ENCODE peak calls at places on chromosomes 13 and 19, in five cellular contexts. One of them, this sample, is unnamed.

GRCh38 chr13:106182404-106182803 is 353.1 kb downstream of the EFNB2 start:
- DNase-seq in GM12878: no peak
- DNase-seq in SK-N-SH: no peak
- DNase-seq in K562: no peak
- DNase-seq in IMR-90: peak
- DNase-seq in this sample: no peak

GRCh38 chr19:20247016-20247683 is 80.1 kb downstream of the ZNF486 start:
- DNase-seq in K562: no peak
- DNase-seq in IMR-90: no peak
- DNase-seq in GM12878: no peak
- DNase-seq in SK-N-SH: peak
- DNase-seq in this sample: no peak

GRCh38 chr13:113658836-113659235 is 838 bp upstream of the ATP4B start:
- DNase-seq in SK-N-SH: no peak
- DNase-seq in GM12878: no peak
- DNase-seq in IMR-90: no peak
- DNase-seq in K562: no peak
- DNase-seq in this sample: no peak

GRCh38 chr13:42747399-42747873 is 33.9 kb upstream of the FAM216B start:
- DNase-seq in IMR-90: peak
- DNase-seq in GM12878: no peak
- DNase-seq in SK-N-SH: no peak
- DNase-seq in K562: no peak
- DNase-seq in this sample: peak

GRCh38 chr13:46389985-46390384 is 2.9 kb upstream of the RUBCNL start:
- DNase-seq in K562: no peak
- DNase-seq in SK-N-SH: no peak
- DNase-seq in IMR-90: no peak
- DNase-seq in GM12878: peak
- DNase-seq in this sample: no peak

GRCh38 chr19:4369888-4370260 is 26.5 kb downstream of the MPND start:
- DNase-seq in GM12878: no peak
- DNase-seq in SK-N-SH: no peak
- DNase-seq in IMR-90: peak
- DNase-seq in K562: no peak
- DNase-seq in this sample: no peak

GRCh38 chr13:73698859-73699258 is 435.3 kb downstream of the KLF12 start:
- DNase-seq in SK-N-SH: no peak
- DNase-seq in GM12878: no peak
- DNase-seq in K562: no peak
- DNase-seq in IMR-90: peak
- DNase-seq in this sample: no peak

GRCh38 chr13:30039506-30039905 is 189.1 kb upstream of the UBL3 start:
- DNase-seq in IMR-90: no peak
- DNase-seq in K562: no peak
- DNase-seq in GM12878: no peak
- DNase-seq in SK-N-SH: no peak
- DNase-seq in this sample: no peak

GRCh38 chr19:48926909-48927308 is 6.6 kb upstream of the DHDH start:
- DNase-seq in SK-N-SH: no peak
- DNase-seq in IMR-90: peak
- DNase-seq in K562: peak
- DNase-seq in GM12878: no peak
- DNase-seq in this sample: peak

GRCh38 chr13:38628554-38628953 is 58.3 kb upstream of the FREM2 start:
- DNase-seq in GM12878: no peak
- DNase-seq in K562: no peak
- DNase-seq in IMR-90: no peak
- DNase-seq in SK-N-SH: no peak
- DNase-seq in this sample: no peak

GRCh38 chr13:79393564-79394249 is 12.3 kb downstream of the RBM26 start:
- DNase-seq in K562: no peak
- DNase-seq in IMR-90: no peak
- DNase-seq in GM12878: no peak
- DNase-seq in SK-N-SH: no peak
- DNase-seq in this sample: no peak

GRCh38 chr19:10497371-10497770 is 5.8 kb downstream of the KEAP1 start:
- DNase-seq in IMR-90: no peak
- DNase-seq in SK-N-SH: no peak
- DNase-seq in GM12878: no peak
- DNase-seq in K562: no peak
- DNase-seq in this sample: no peak

GRCh38 chr13:113403255-113404104 is 39.5 kb upstream of the GRTP1 start:
- DNase-seq in K562: no peak
- DNase-seq in IMR-90: no peak
- DNase-seq in SK-N-SH: no peak
- DNase-seq in GM12878: no peak
- DNase-seq in this sample: no peak

GRCh38 chr19:39802958-39803357 is 24.3 kb downstream of the LEUTX start:
- DNase-seq in SK-N-SH: no peak
- DNase-seq in IMR-90: no peak
- DNase-seq in GM12878: no peak
- DNase-seq in K562: no peak
- DNase-seq in this sample: no peak

GRCh38 chr19:39807846-39808364 is 26.1 kb downstream of the DYRK1B start:
- DNase-seq in GM12878: no peak
- DNase-seq in SK-N-SH: no peak
- DNase-seq in K562: no peak
- DNase-seq in IMR-90: no peak
- DNase-seq in this sample: no peak

GRCh38 chr19:39809368-39809767 is 24.6 kb downstream of the DYRK1B start:
- DNase-seq in K562: no peak
- DNase-seq in GM12878: no peak
- DNase-seq in SK-N-SH: no peak
- DNase-seq in IMR-90: no peak
- DNase-seq in this sample: no peak

GRCh38 chr19:39810424-39810823 is 23.5 kb downstream of the DYRK1B start:
- DNase-seq in IMR-90: no peak
- DNase-seq in K562: no peak
- DNase-seq in GM12878: no peak
- DNase-seq in SK-N-SH: no peak
- DNase-seq in this sample: no peak

GRCh38 chr19:39805120-39805519 is 26.5 kb downstream of the LEUTX start:
- DNase-seq in IMR-90: peak
- DNase-seq in K562: no peak
- DNase-seq in GM12878: no peak
- DNase-seq in SK-N-SH: no peak
- DNase-seq in this sample: no peak
- TF ChIP-seq RCOR1 in IMR-90: no peak
- TF ChIP-seq RCOR1 in K562: no peak
- TF ChIP-seq RCOR1 in GM12878: no peak
- TF ChIP-seq RCOR1 in SK-N-SH: no peak
- TF ChIP-seq RCOR1 in this sample: no peak

DNA sequence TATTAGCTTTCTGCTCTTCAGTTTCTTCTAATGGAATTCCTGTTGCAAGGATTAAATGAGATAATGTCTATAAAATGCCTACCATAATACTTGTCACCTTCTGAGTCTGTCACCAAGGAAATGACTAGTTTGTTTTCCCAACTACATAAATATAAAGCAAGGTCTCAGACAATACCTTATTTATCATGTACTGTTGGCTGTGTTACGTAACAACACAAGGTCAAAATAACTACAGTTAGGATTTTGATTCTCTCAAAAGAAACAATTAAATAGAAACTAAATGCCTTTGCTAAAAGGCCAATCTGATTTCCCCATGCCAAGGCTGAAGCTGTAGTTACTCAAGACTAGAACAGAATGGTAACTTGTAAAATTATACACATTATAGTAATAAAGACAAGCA is 134.5 kb downstream of the PCDH9 start:
- DNase-seq in GM12878: no peak
- DNase-seq in SK-N-SH: no peak
- DNase-seq in IMR-90: no peak
- DNase-seq in K562: no peak
- DNase-seq in this sample: peak
- TF ChIP-seq RCOR1 in GM12878: no peak
- TF ChIP-seq RCOR1 in SK-N-SH: no peak
- TF ChIP-seq RCOR1 in IMR-90: no peak
- TF ChIP-seq RCOR1 in K562: no peak
- TF ChIP-seq RCOR1 in this sample: no peak

GRCh38 chr19:5961969-5962945 is 15.7 kb downstream of the RANBP3 start:
- DNase-seq in GM12878: no peak
- DNase-seq in K562: no peak
- DNase-seq in SK-N-SH: no peak
- DNase-seq in IMR-90: peak
- DNase-seq in this sample: no peak
- TF ChIP-seq RCOR1 in GM12878: no peak
- TF ChIP-seq RCOR1 in K562: no peak
- TF ChIP-seq RCOR1 in SK-N-SH: no peak
- TF ChIP-seq RCOR1 in IMR-90: no peak
- TF ChIP-seq RCOR1 in this sample: no peak

GRCh38 chr13:25901460-25902376 is 150.1 kb downstream of the SHISA2 start:
- DNase-seq in GM12878: peak
- DNase-seq in SK-N-SH: peak
- DNase-seq in IMR-90: peak
- DNase-seq in K562: no peak
- DNase-seq in this sample: no peak
- TF ChIP-seq RCOR1 in GM12878: no peak
- TF ChIP-seq RCOR1 in SK-N-SH: no peak
- TF ChIP-seq RCOR1 in IMR-90: no peak
- TF ChIP-seq RCOR1 in K562: no peak
- TF ChIP-seq RCOR1 in this sample: no peak

GRCh38 chr13:66547685-66548084 is 682.5 kb downstream of the PCDH9 start:
- DNase-seq in GM12878: no peak
- DNase-seq in SK-N-SH: no peak
- DNase-seq in IMR-90: no peak
- DNase-seq in K562: no peak
- DNase-seq in this sample: no peak
- TF ChIP-seq RCOR1 in GM12878: no peak
- TF ChIP-seq RCOR1 in SK-N-SH: no peak
- TF ChIP-seq RCOR1 in IMR-90: no peak
- TF ChIP-seq RCOR1 in K562: no peak
- TF ChIP-seq RCOR1 in this sample: no peak

GRCh38 chr19:15315101-15315500 is 17.2 kb downstream of the BRD4 start:
- DNase-seq in IMR-90: no peak
- DNase-seq in SK-N-SH: no peak
- DNase-seq in K562: no peak
- DNase-seq in GM12878: no peak
- DNase-seq in this sample: no peak

GRCh38 chr19:15317392-15318011 is 14.8 kb downstream of the BRD4 start:
- DNase-seq in GM12878: no peak
- DNase-seq in K562: no peak
- DNase-seq in IMR-90: peak
- DNase-seq in SK-N-SH: no peak
- DNase-seq in this sample: no peak

GRCh38 chr19:15320118-15320517 is 12.2 kb downstream of the BRD4 start:
- DNase-seq in IMR-90: peak
- DNase-seq in GM12878: no peak
- DNase-seq in SK-N-SH: no peak
- DNase-seq in K562: no peak
- DNase-seq in this sample: no peak

GRCh38 chr19:15316498-15316897 is 15.8 kb downstream of the BRD4 start:
- DNase-seq in GM12878: peak
- DNase-seq in IMR-90: peak
- DNase-seq in K562: no peak
- DNase-seq in SK-N-SH: no peak
- DNase-seq in this sample: no peak

GRCh38 chr19:15318241-15318691 is 14.1 kb downstream of the BRD4 start:
- DNase-seq in IMR-90: peak
- DNase-seq in GM12878: peak
- DNase-seq in SK-N-SH: no peak
- DNase-seq in K562: no peak
- DNase-seq in this sample: no peak
- TF ChIP-seq RCOR1 in IMR-90: no peak
- TF ChIP-seq RCOR1 in GM12878: no peak
- TF ChIP-seq RCOR1 in SK-N-SH: no peak
- TF ChIP-seq RCOR1 in K562: no peak
- TF ChIP-seq RCOR1 in this sample: no peak

DNA sequence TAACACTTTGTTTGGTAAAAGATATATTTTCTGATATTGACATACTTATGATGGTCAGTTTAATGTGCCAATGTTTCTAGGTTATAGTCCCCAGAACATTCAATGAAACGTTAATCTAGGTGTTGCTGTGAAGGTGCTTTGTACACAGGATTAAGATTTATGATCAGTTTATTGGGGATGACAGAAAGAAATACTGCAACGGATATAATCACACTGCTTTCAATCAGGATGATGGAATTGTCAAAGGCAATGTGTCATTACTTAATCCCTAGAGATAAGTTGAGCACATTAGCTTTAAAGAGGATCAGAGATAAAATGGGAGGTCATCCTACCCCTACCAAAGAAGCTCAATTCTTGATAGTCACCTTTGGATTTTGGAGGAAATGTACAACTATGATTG is 12.4 kb upstream of the SIGLEC12 start:
- DNase-seq in GM12878: no peak
- DNase-seq in SK-N-SH: no peak
- DNase-seq in IMR-90: no peak
- DNase-seq in K562: no peak
- DNase-seq in this sample: no peak
- TF ChIP-seq RCOR1 in GM12878: no peak
- TF ChIP-seq RCOR1 in SK-N-SH: no peak
- TF ChIP-seq RCOR1 in IMR-90: no peak
- TF ChIP-seq RCOR1 in K562: no peak
- TF ChIP-seq RCOR1 in this sample: no peak

GRCh38 chr19:35349614-35350521 is 2.2 kb downstream of the FFAR1 start:
- DNase-seq in IMR-90: no peak
- DNase-seq in SK-N-SH: no peak
- DNase-seq in GM12878: no peak
- DNase-seq in K562: no peak
- DNase-seq in this sample: no peak

GRCh38 chr19:35350591-35350990 is 2.9 kb downstream of the FFAR1 start:
- DNase-seq in K562: no peak
- DNase-seq in SK-N-SH: no peak
- DNase-seq in IMR-90: no peak
- DNase-seq in GM12878: no peak
- DNase-seq in this sample: no peak

GRCh38 chr19:35347171-35347929 is at the start of gene FFAR1:
- DNase-seq in K562: peak
- DNase-seq in IMR-90: no peak
- DNase-seq in GM12878: peak
- DNase-seq in SK-N-SH: no peak
- DNase-seq in this sample: no peak

GRCh38 chr19:35347930-35348298 is 212 bp downstream of the FFAR1 start:
- DNase-seq in SK-N-SH: no peak
- DNase-seq in GM12878: no peak
- DNase-seq in IMR-90: no peak
- DNase-seq in K562: no peak
- DNase-seq in this sample: no peak

DNA sequence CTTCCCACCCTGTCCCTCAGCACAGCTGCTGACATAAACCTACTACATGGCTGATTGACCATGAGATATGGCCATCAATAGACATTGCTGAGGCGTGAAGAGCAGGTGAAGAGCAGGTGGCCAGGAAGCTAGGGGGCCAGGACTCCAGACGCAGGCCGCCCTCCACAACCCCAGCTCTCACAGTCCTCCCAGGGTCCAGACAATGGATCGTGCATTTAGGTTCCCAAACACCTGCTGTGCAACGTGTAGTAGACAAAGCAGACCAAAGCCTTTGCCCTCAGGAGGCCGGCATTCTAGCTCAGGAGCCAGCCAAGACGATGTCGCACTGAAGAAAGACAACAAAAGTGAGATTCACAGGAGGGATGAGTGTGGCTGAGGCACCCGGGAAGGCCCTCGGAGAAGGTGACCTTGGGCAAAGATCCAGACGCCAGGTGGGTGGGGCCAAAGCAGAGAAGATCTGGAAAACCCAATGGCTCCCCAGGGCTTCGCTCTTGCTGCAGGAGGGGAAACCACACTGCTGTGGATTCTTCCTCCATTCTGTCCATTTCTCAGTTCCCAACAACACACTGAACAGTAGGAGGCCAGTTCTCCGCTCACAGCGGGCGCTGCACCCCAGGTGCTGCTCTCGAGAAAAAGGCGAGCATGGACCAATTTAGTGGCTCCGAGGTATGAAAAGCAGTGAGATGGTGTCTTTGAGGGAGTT is 1.4 kb downstream of the FFAR1 start:
- DNase-seq in IMR-90: no peak
- DNase-seq in GM12878: no peak
- DNase-seq in SK-N-SH: no peak
- DNase-seq in K562: no peak
- DNase-seq in this sample: no peak
- TF ChIP-seq RCOR1 in IMR-90: no peak
- TF ChIP-seq RCOR1 in GM12878: no peak
- TF ChIP-seq RCOR1 in SK-N-SH: no peak
- TF ChIP-seq RCOR1 in K562: no peak
- TF ChIP-seq RCOR1 in this sample: no peak